ENCODE peak calls at places on chromosomes 3 and 15, in four cellular contexts. H is GM10248; K is CD8-positive, alpha-beta T cell; U is Calu3. F is an unnamed sample.

GRCh38 chr3:186901135-186901734 is 29.1 kb upstream of the ST6GAL1 start:
- DNase-seq in H (no peak), K (no peak), U (no peak), F (no peak)

GRCh38 chr15:50889589-50889988 is 18.9 kb upstream of the AP4E1 start:
- DNase-seq in H (no peak), K (no peak), U (no peak), F (no peak)

GRCh38 chr3:185280572-185281365 is 26.9 kb upstream of the EHHADH start:
- DNase-seq in K (no peak), U (peak; percentile 49), H (peak; percentile 55), F (no peak)

GRCh38 chr15:58327958-58328357 is 103.8 kb upstream of the LIPC start:
- DNase-seq in H (no peak), K (no peak), U (no peak), F (no peak)

GRCh38 chr15:101097111-101097510 is 154.7 kb downstream of the CHSY1 start:
- DNase-seq in K (no peak), U (no peak), H (no peak), F (no peak)

GRCh38 chr3:10964537-10965167 is 27.9 kb upstream of the SLC6A1 start:
- DNase-seq in H (no peak), U (no peak), K (no peak), F (peak; percentile 39)

GRCh38 chr3:11568503-11569155 is 75.1 kb downstream of the VGLL4 start:
- DNase-seq in U (peak; percentile 76), H (no peak), K (no peak), F (no peak)

GRCh38 chr3:64238971-64239667 is 13.9 kb upstream of the PRICKLE2 start:
- DNase-seq in H (no peak), U (peak; percentile 75), K (no peak), F (no peak)

GRCh38 chr3:137217733-137218132 is 259.9 kb downstream of the IL20RB start:
- DNase-seq in H (no peak), U (peak; percentile 35), K (no peak), F (peak; percentile 30)

GRCh38 chr15:93209690-93210425 is 120.8 kb upstream of the RGMA start:
- DNase-seq in H (no peak), K (no peak), U (no peak), F (no peak)

GRCh38 chr3:177478170-177478859 is 281.0 kb upstream of the TBL1XR1 start:
- DNase-seq in K (no peak), H (no peak), U (peak; percentile 77), F (no peak)

GRCh38 chr3:9783954-9784353 is 8.3 kb downstream of the TADA3 start:
- DNase-seq in K (no peak), H (no peak), U (no peak), F (no peak)

GRCh38 chr15:36527512-36528162 is 51.8 kb upstream of the CDIN1 start:
- DNase-seq in H (no peak), K (no peak), U (no peak), F (no peak)

GRCh38 chr3:184284696-184285095 is 8.9 kb downstream of the ECE2 start:
- DNase-seq in K (peak; percentile 15), H (peak; percentile 50), U (peak; percentile 76), F (peak; percentile 50)

GRCh38 chr3:142987080-142987700 is 14.2 kb upstream of the U2SURP start:
- DNase-seq in H (peak; percentile 60), K (no peak), U (no peak), F (no peak)

GRCh38 chr3:43214616-43215015 is 71.7 kb upstream of the SNRK start:
- DNase-seq in H (no peak), U (peak; percentile 36), K (no peak), F (no peak)

GRCh38 chr3:100548053-100548452 is 55.6 kb downstream of the TMEM45A start:
- DNase-seq in U (no peak), K (no peak), H (no peak), F (no peak)

GRCh38 chr3:65118279-65118678 is 430.5 kb upstream of the ADAMTS9 start:
- DNase-seq in K (no peak), H (no peak), U (no peak), F (no peak)

GRCh38 chr3:23949784-23950183 is 4.7 kb downstream of the NR1D2 start:
- DNase-seq in K (no peak), H (peak; percentile 24), U (no peak), F (no peak)

GRCh38 chr15:57893075-57893474 is 172.4 kb downstream of the ALDH1A2 start:
- DNase-seq in H (no peak), K (no peak), U (no peak), F (no peak)

GRCh38 chr3:123414958-123415792 is 33.7 kb downstream of the ADCY5 start:
- DNase-seq in K (no peak), U (no peak), H (no peak), F (no peak)

GRCh38 chr3:18853269-18853668 is 295.0 kb upstream of the KCNH8 start:
- DNase-seq in U (no peak), H (no peak), K (no peak), F (no peak)

GRCh38 chr3:18843188-18843587 is 305.1 kb upstream of the KCNH8 start:
- DNase-seq in K (no peak), U (no peak), H (no peak), F (no peak)

GRCh38 chr3:18843930-18844329 is 304.4 kb upstream of the KCNH8 start:
- DNase-seq in K (no peak), U (no peak), H (no peak), F (no peak)

GRCh38 chr3:18847583-18848197 is 300.6 kb upstream of the KCNH8 start:
- DNase-seq in K (no peak), H (peak; percentile 14), U (no peak), F (no peak)
- TF ChIP-seq CTCF in K (peak; percentile 45), H (peak; percentile 34), U (no peak), F (peak; percentile 64)

GRCh38 chr15:99098991-99099390 is 5.9 kb upstream of the SYNM start:
- DNase-seq in K (no peak), U (no peak), H (no peak), F (no peak)

GRCh38 chr15:99101501-99101900 is 3.4 kb upstream of the SYNM start:
- DNase-seq in K (no peak), U (no peak), H (no peak), F (no peak)

GRCh38 chr15:99102332-99103235 is 2.3 kb upstream of the SYNM start:
- DNase-seq in U (no peak), K (no peak), H (no peak), F (no peak)

GRCh38 chr15:99099661-99100060 is 5.2 kb upstream of the SYNM start:
- DNase-seq in U (no peak), K (no peak), H (no peak), F (no peak)

GRCh38 chr15:99100245-99101173 is 4.4 kb upstream of the SYNM start:
- DNase-seq in H (peak; percentile 69), K (peak; percentile 30), U (peak; percentile 93), F (peak; percentile 87)
- TF ChIP-seq CTCF in H (peak; percentile 74), K (peak; percentile 38), U (peak; percentile 89), F (peak; percentile 84)

GRCh38 chr15:69035205-69035917 is 20.9 kb downstream of the NOX5 start:
- DNase-seq in H (peak; percentile 35), K (no peak), U (peak; percentile 51), F (peak; percentile 22)
- TF ChIP-seq CTCF in H (no peak), K (no peak), U (no peak), F (peak; percentile 29)

DNA sequence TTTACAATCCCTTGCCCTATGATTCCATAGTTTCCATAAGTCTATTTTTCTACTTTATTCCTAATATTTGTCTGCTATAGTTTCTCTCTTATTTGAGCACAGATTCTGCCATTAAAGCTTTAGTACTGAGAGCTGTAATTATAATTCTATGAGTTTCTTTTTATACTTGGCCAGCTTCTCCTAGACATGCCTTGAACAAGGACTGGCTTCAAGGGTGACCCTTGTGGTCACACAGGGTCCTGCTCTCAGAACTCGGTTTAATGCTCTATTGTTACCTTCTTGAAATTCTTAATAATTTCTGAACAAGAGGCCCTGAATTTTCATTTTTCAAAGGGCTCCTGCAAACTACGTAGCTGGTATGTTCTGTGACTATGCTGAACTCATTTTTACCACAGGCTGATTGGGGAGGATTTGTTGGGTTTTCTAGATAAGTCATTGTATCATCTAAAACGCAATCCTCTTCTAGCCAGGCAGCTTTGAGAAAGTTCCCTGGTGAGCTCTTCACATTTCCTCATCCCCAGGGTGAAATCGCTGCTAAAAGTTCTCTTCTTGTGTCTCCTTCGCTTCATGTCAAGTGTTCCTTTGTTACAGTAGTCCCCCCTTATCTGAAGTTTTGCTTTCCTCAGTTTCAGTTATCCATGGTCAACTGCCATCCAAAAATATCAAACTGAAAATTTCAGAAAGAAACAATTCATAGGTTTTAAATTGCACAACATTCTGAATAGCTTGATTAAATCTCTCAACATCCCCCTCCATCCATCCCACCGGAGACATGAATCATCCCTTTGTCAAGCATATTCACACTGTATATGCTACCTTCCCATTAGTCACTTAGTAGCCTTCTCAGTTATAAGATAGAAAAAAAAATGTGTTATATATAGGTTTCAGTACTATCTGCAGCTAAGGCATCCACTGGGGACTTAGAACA is 12.6 kb upstream of the PLCL2 start:
- DNase-seq in K (no peak), H (no peak), U (no peak), F (no peak)
- TF ChIP-seq CTCF in K (no peak), H (no peak), U (no peak), F (no peak)

GRCh38 chr3:113035387-113035982 is 44.7 kb downstream of the GTPBP8 start:
- DNase-seq in H (peak; percentile 68), U (peak; percentile 65), K (peak; percentile 39), F (peak; percentile 62)
- TF ChIP-seq CTCF in H (peak; percentile 79), U (peak; percentile 59), K (peak; percentile 81), F (peak; percentile 85)

GRCh38 chr3:157541506-157542236 is 38.5 kb upstream of the VEPH1 start:
- DNase-seq in U (no peak), K (no peak), H (no peak), F (no peak)

GRCh38 chr3:157544501-157545139 is 41.4 kb upstream of the VEPH1 start:
- DNase-seq in H (no peak), U (no peak), K (no peak), F (no peak)

GRCh38 chr3:157542711-157543485 is 39.7 kb upstream of the VEPH1 start:
- DNase-seq in K (no peak), U (peak; percentile 90), H (no peak), F (peak; percentile 34)

GRCh38 chr3:157540656-157541055 is 37.4 kb upstream of the VEPH1 start:
- DNase-seq in K (no peak), U (no peak), H (no peak), F (no peak)

GRCh38 chr3:157543491-157544035 is 40.3 kb upstream of the VEPH1 start:
- DNase-seq in K (no peak), H (no peak), U (no peak), F (no peak)
- TF ChIP-seq CTCF in K (no peak), H (no peak), U (no peak), F (no peak)

GRCh38 chr15:84983299-84983698 is 1.6 kb downstream of the PDE8A start:
- DNase-seq in H (no peak), U (no peak), K (no peak), F (no peak)

GRCh38 chr15:84981054-84981710 is 474 bp upstream of the PDE8A start:
- DNase-seq in H (peak; percentile 99), K (peak; percentile 95), U (peak; percentile 99), F (peak; percentile 92)

GRCh38 chr15:84982301-84982920 is 755 bp downstream of the PDE8A start:
- DNase-seq in H (no peak), U (peak; percentile 42), K (peak; percentile 61), F (no peak)

GRCh38 chr15:84980196-84981053 is 1.2 kb upstream of the PDE8A start:
- DNase-seq in H (peak; percentile 85), K (peak; percentile 87), U (peak; percentile 92), F (peak; percentile 68)

GRCh38 chr15:84981711-84982300 is at the start of gene PDE8A:
- DNase-seq in K (peak; percentile 52), H (peak; percentile 61), U (peak; percentile 51), F (peak; percentile 23)
- TF ChIP-seq CTCF in K (no peak), H (no peak), U (no peak), F (peak; percentile 39)

GRCh38 chr15:78950906-78951840 is 6.3 kb upstream of the CTSH start:
- DNase-seq in U (no peak), K (no peak), H (no peak), F (no peak)
- TF ChIP-seq CTCF in U (no peak), K (no peak), H (no peak), F (peak; percentile 25)